ENCODE peak calls at places on chromosomes 16 and 17, in seven cellular contexts. One of them, this sample, is unnamed.

GRCh38 chr16:8796469-8797363 is 723 bp downstream of the TMEM186 start:
- DNase-seq in lower lobe of right lung: no peak
- DNase-seq in transverse colon: no peak
- DNase-seq in left ventricle myocardium inferior: no peak
- DNase-seq in tibial nerve: no peak
- DNase-seq in psoas muscle: no peak
- DNase-seq in uterus: no peak
- DNase-seq in this sample: no peak

GRCh38 chr17:44688200-44688599 is 1.4 kb downstream of the CCDC43 start:
- DNase-seq in left ventricle myocardium inferior: no peak
- DNase-seq in tibial nerve: no peak
- DNase-seq in psoas muscle: no peak
- DNase-seq in uterus: no peak
- DNase-seq in lower lobe of right lung: no peak
- DNase-seq in transverse colon: no peak
- DNase-seq in this sample: no peak

GRCh38 chr17:58692239-58693055 is at the start of gene RAD51C:
- DNase-seq in psoas muscle: peak; percentile 86
- DNase-seq in lower lobe of right lung: peak; percentile 93
- DNase-seq in tibial nerve: peak; percentile 52
- DNase-seq in uterus: peak; percentile 81
- DNase-seq in transverse colon: peak; percentile 90
- DNase-seq in left ventricle myocardium inferior: peak; percentile 86
- DNase-seq in this sample: peak; percentile 73

GRCh38 chr16:57958544-57958943 is 12.4 kb downstream of the CNGB1 start:
- DNase-seq in transverse colon: no peak
- DNase-seq in lower lobe of right lung: no peak
- DNase-seq in uterus: no peak
- DNase-seq in left ventricle myocardium inferior: no peak
- DNase-seq in psoas muscle: no peak
- DNase-seq in tibial nerve: no peak
- DNase-seq in this sample: no peak

GRCh38 chr17:77503293-77503655 is 362.5 kb downstream of the SEC14L1 start:
- DNase-seq in transverse colon: no peak
- DNase-seq in left ventricle myocardium inferior: no peak
- DNase-seq in uterus: peak; percentile 9
- DNase-seq in tibial nerve: no peak
- DNase-seq in lower lobe of right lung: no peak
- DNase-seq in psoas muscle: no peak
- DNase-seq in this sample: no peak

GRCh38 chr17:336110-337021 is 16.2 kb downstream of the RPH3AL start:
- DNase-seq in tibial nerve: peak; percentile 51
- DNase-seq in transverse colon: peak; percentile 72
- DNase-seq in psoas muscle: peak; percentile 76
- DNase-seq in left ventricle myocardium inferior: peak; percentile 68
- DNase-seq in lower lobe of right lung: peak; percentile 86
- DNase-seq in uterus: peak; percentile 44
- DNase-seq in this sample: peak; percentile 12

GRCh38 chr17:8947201-8947600 is 18.3 kb downstream of the PIK3R5 start:
- DNase-seq in left ventricle myocardium inferior: no peak
- DNase-seq in psoas muscle: no peak
- DNase-seq in uterus: no peak
- DNase-seq in transverse colon: no peak
- DNase-seq in lower lobe of right lung: no peak
- DNase-seq in tibial nerve: no peak
- DNase-seq in this sample: no peak

GRCh38 chr17:31413871-31414589 is 22.6 kb downstream of the RAB11FIP4 start:
- DNase-seq in tibial nerve: no peak
- DNase-seq in psoas muscle: no peak
- DNase-seq in lower lobe of right lung: no peak
- DNase-seq in transverse colon: no peak
- DNase-seq in left ventricle myocardium inferior: no peak
- DNase-seq in uterus: no peak
- DNase-seq in this sample: no peak

GRCh38 chr16:3454093-3454492 is 10.6 kb downstream of the NAA60 start:
- DNase-seq in tibial nerve: no peak
- DNase-seq in transverse colon: no peak
- DNase-seq in lower lobe of right lung: no peak
- DNase-seq in uterus: no peak
- DNase-seq in left ventricle myocardium inferior: no peak
- DNase-seq in psoas muscle: no peak
- DNase-seq in this sample: no peak

GRCh38 chr17:17570207-17570797 is 21.2 kb downstream of the PEMT start:
- DNase-seq in tibial nerve: no peak
- DNase-seq in lower lobe of right lung: no peak
- DNase-seq in left ventricle myocardium inferior: peak; percentile 54
- DNase-seq in psoas muscle: peak; percentile 53
- DNase-seq in transverse colon: peak; percentile 39
- DNase-seq in uterus: no peak
- DNase-seq in this sample: no peak

GRCh38 chr16:73399997-73400396 is 352.1 kb upstream of the ZFHX3 start:
- DNase-seq in psoas muscle: no peak
- DNase-seq in uterus: no peak
- DNase-seq in transverse colon: no peak
- DNase-seq in tibial nerve: no peak
- DNase-seq in left ventricle myocardium inferior: no peak
- DNase-seq in lower lobe of right lung: no peak
- DNase-seq in this sample: no peak

DNA sequence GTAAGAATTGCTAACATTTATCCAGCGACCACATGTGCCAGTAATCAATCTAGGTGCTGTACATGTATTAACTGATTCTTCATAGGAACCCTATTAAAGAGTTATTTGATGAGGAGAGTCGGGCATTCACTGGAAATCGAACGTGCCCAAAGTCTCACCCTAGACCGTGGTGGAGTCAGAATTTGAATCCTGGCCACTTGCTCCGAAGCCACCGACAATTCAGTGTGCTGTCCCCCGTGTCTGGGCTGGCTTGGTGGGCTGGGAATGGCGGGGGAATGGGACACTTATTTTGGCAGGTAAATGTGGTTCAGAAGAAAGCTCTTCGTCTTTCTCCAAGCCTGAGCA is 707 bp upstream of the KSR1 start:
- DNase-seq in transverse colon: no peak
- DNase-seq in tibial nerve: no peak
- DNase-seq in psoas muscle: no peak
- DNase-seq in uterus: no peak
- DNase-seq in left ventricle myocardium inferior: no peak
- DNase-seq in lower lobe of right lung: no peak
- DNase-seq in this sample: no peak
- H3K27me3 ChIP-seq in transverse colon: peaks cover 11% of the 10 kb centered on the region
- H3K27me3 ChIP-seq in tibial nerve: no peaks in the 10 kb centered on the region
- H3K27me3 ChIP-seq in psoas muscle: no peaks in the 10 kb centered on the region
- H3K27me3 ChIP-seq in uterus: no peaks in the 10 kb centered on the region
- H3K27me3 ChIP-seq in left ventricle myocardium inferior: no peaks in the 10 kb centered on the region
- H3K27me3 ChIP-seq in lower lobe of right lung: no peaks in the 10 kb centered on the region
- H3K27me3 ChIP-seq in this sample: no peaks in the 10 kb centered on the region

GRCh38 chr16:13895516-13895915 is 24.4 kb upstream of the ERCC4 start:
- DNase-seq in psoas muscle: no peak
- DNase-seq in lower lobe of right lung: no peak
- DNase-seq in tibial nerve: no peak
- DNase-seq in uterus: no peak
- DNase-seq in transverse colon: no peak
- DNase-seq in left ventricle myocardium inferior: no peak
- DNase-seq in this sample: no peak

GRCh38 chr16:13898233-13898632 is 21.7 kb upstream of the ERCC4 start:
- DNase-seq in transverse colon: no peak
- DNase-seq in lower lobe of right lung: no peak
- DNase-seq in left ventricle myocardium inferior: no peak
- DNase-seq in uterus: no peak
- DNase-seq in tibial nerve: no peak
- DNase-seq in psoas muscle: no peak
- DNase-seq in this sample: no peak

GRCh38 chr16:13896543-13897182 is 23.3 kb upstream of the ERCC4 start:
- DNase-seq in uterus: no peak
- DNase-seq in left ventricle myocardium inferior: no peak
- DNase-seq in psoas muscle: no peak
- DNase-seq in tibial nerve: no peak
- DNase-seq in lower lobe of right lung: no peak
- DNase-seq in transverse colon: no peak
- DNase-seq in this sample: no peak

GRCh38 chr16:13902052-13902451 is 17.9 kb upstream of the ERCC4 start:
- DNase-seq in transverse colon: no peak
- DNase-seq in lower lobe of right lung: no peak
- DNase-seq in tibial nerve: no peak
- DNase-seq in left ventricle myocardium inferior: no peak
- DNase-seq in uterus: no peak
- DNase-seq in psoas muscle: no peak
- DNase-seq in this sample: no peak

DNA sequence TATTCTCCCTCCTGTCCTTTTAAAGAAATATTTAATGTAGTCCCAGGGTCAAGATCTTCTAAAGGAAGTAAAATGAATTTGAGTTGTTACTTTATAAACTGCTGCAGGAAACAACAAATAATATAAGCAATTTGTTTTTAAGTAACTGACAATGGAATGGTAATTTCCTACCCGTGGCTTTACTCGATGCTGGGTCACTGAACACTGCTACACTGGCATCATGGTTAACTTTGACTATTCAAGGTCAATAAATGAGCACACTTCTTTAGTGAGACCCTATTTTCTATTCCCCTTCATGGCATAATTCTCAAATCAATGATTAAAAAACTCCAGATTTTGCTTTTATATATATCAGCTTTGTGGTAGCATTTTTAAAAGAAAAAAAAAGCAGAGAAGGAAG is 22.1 kb upstream of the ERCC4 start:
- DNase-seq in tibial nerve: no peak
- DNase-seq in psoas muscle: no peak
- DNase-seq in left ventricle myocardium inferior: no peak
- DNase-seq in transverse colon: no peak
- DNase-seq in lower lobe of right lung: no peak
- DNase-seq in uterus: no peak
- DNase-seq in this sample: no peak
- H3K27me3 ChIP-seq in tibial nerve: no peaks in the 10 kb centered on the region
- H3K27me3 ChIP-seq in psoas muscle: no peaks in the 10 kb centered on the region
- H3K27me3 ChIP-seq in left ventricle myocardium inferior: no peaks in the 10 kb centered on the region
- H3K27me3 ChIP-seq in transverse colon: peaks cover 5% of the 10 kb centered on the region
- H3K27me3 ChIP-seq in lower lobe of right lung: no peaks in the 10 kb centered on the region
- H3K27me3 ChIP-seq in uterus: no peaks in the 10 kb centered on the region
- H3K27me3 ChIP-seq in this sample: peaks cover 7% of the 10 kb centered on the region

GRCh38 chr16:24996731-24997130 is 18.4 kb downstream of the ARHGAP17 start:
- DNase-seq in uterus: no peak
- DNase-seq in left ventricle myocardium inferior: no peak
- DNase-seq in psoas muscle: no peak
- DNase-seq in tibial nerve: no peak
- DNase-seq in transverse colon: no peak
- DNase-seq in lower lobe of right lung: no peak
- DNase-seq in this sample: no peak

GRCh38 chr16:24995469-24995868 is 19.7 kb downstream of the ARHGAP17 start:
- DNase-seq in psoas muscle: no peak
- DNase-seq in left ventricle myocardium inferior: no peak
- DNase-seq in lower lobe of right lung: no peak
- DNase-seq in transverse colon: no peak
- DNase-seq in tibial nerve: no peak
- DNase-seq in uterus: no peak
- DNase-seq in this sample: no peak

GRCh38 chr16:24995033-24995432 is 20.1 kb downstream of the ARHGAP17 start:
- DNase-seq in lower lobe of right lung: no peak
- DNase-seq in uterus: no peak
- DNase-seq in left ventricle myocardium inferior: no peak
- DNase-seq in transverse colon: no peak
- DNase-seq in psoas muscle: no peak
- DNase-seq in tibial nerve: no peak
- DNase-seq in this sample: no peak

GRCh38 chr16:24997665-24998064 is 17.5 kb downstream of the ARHGAP17 start:
- DNase-seq in lower lobe of right lung: no peak
- DNase-seq in uterus: no peak
- DNase-seq in tibial nerve: no peak
- DNase-seq in left ventricle myocardium inferior: no peak
- DNase-seq in psoas muscle: no peak
- DNase-seq in transverse colon: no peak
- DNase-seq in this sample: no peak

DNA sequence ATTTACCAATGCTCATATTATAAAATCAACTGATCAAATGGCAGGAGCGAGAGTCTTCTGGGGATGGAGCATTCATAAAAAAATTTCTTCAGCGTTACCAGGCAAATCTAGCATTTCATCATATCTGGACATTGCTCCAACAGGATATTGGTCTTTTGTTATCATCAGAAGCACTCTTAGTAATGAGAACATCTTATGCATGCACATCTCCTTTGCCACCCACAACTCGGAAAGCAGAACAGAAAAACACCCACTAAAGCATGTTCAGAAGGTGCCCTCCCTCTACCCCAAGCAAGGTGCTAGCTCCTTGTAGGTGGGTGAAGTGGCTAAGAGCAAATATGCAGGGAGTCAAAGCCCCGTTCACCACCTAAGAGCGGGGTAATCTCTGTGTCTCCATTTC is 18.9 kb downstream of the ARHGAP17 start:
- DNase-seq in psoas muscle: no peak
- DNase-seq in uterus: no peak
- DNase-seq in transverse colon: no peak
- DNase-seq in left ventricle myocardium inferior: no peak
- DNase-seq in lower lobe of right lung: no peak
- DNase-seq in tibial nerve: no peak
- DNase-seq in this sample: no peak
- H3K27me3 ChIP-seq in psoas muscle: no peaks in the 10 kb centered on the region
- H3K27me3 ChIP-seq in uterus: no peaks in the 10 kb centered on the region
- H3K27me3 ChIP-seq in transverse colon: no peaks in the 10 kb centered on the region
- H3K27me3 ChIP-seq in left ventricle myocardium inferior: no peaks in the 10 kb centered on the region
- H3K27me3 ChIP-seq in lower lobe of right lung: no peaks in the 10 kb centered on the region
- H3K27me3 ChIP-seq in tibial nerve: no peaks in the 10 kb centered on the region
- H3K27me3 ChIP-seq in this sample: no peaks in the 10 kb centered on the region

GRCh38 chr17:28384281-28385036 is 13.0 kb downstream of the SARM1 start:
- DNase-seq in psoas muscle: no peak
- DNase-seq in lower lobe of right lung: peak; percentile 88
- DNase-seq in transverse colon: peak; percentile 84
- DNase-seq in uterus: no peak
- DNase-seq in left ventricle myocardium inferior: peak; percentile 49
- DNase-seq in tibial nerve: no peak
- DNase-seq in this sample: no peak

GRCh38 chr17:28385037-28385797 is 13.7 kb downstream of the SARM1 start:
- DNase-seq in transverse colon: peak; percentile 42
- DNase-seq in tibial nerve: no peak
- DNase-seq in left ventricle myocardium inferior: no peak
- DNase-seq in psoas muscle: no peak
- DNase-seq in uterus: no peak
- DNase-seq in lower lobe of right lung: peak; percentile 66
- DNase-seq in this sample: no peak

GRCh38 chr17:28379814-28380571 is 8.5 kb downstream of the SARM1 start:
- DNase-seq in left ventricle myocardium inferior: no peak
- DNase-seq in tibial nerve: no peak
- DNase-seq in uterus: no peak
- DNase-seq in transverse colon: no peak
- DNase-seq in psoas muscle: no peak
- DNase-seq in lower lobe of right lung: no peak
- DNase-seq in this sample: no peak

GRCh38 chr17:28381141-28381825 is 9.8 kb downstream of the SARM1 start:
- DNase-seq in lower lobe of right lung: peak; percentile 76
- DNase-seq in transverse colon: peak; percentile 47
- DNase-seq in tibial nerve: no peak
- DNase-seq in left ventricle myocardium inferior: no peak
- DNase-seq in uterus: no peak
- DNase-seq in psoas muscle: no peak
- DNase-seq in this sample: no peak

DNA sequence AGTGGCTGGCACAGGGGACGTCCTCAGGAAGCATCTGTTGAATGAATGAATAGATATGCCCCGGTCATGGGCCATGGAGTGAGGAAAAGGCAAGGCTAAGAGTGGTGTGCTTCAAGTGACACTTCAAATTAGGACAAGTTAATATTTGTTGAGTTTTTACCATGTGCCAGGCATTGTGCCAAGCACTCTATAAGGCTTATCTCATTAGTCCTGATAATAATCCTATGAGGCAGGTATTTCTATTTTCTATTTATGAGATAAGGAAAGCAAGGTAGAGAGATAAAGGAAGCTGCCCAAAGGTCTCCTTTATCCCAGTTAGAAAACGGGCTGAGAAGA is 9.0 kb downstream of the SARM1 start:
- DNase-seq in transverse colon: no peak
- DNase-seq in psoas muscle: no peak
- DNase-seq in uterus: no peak
- DNase-seq in left ventricle myocardium inferior: no peak
- DNase-seq in tibial nerve: no peak
- DNase-seq in lower lobe of right lung: no peak
- DNase-seq in this sample: no peak
- H3K27me3 ChIP-seq in transverse colon: no peaks in the 10 kb centered on the region
- H3K27me3 ChIP-seq in psoas muscle: peaks cover 5% of the 10 kb centered on the region
- H3K27me3 ChIP-seq in uterus: no peaks in the 10 kb centered on the region
- H3K27me3 ChIP-seq in left ventricle myocardium inferior: no peaks in the 10 kb centered on the region
- H3K27me3 ChIP-seq in tibial nerve: no peaks in the 10 kb centered on the region
- H3K27me3 ChIP-seq in lower lobe of right lung: no peaks in the 10 kb centered on the region
- H3K27me3 ChIP-seq in this sample: no peaks in the 10 kb centered on the region

This sample was measured in CD4-positive, alpha-beta T cell.